ENCODE peak calls at places on chromosomes 13 and 19, in five cellular contexts. E, I, Q, S and R are unnamed samples.

GRCh38 chr19:38739440-38740251 is 4.6 kb downstream of the CAPN12 start:
- DNase-seq in Q (no peak), E (peak), I (no peak), S (no peak), R (no peak)

GRCh38 chr19:9828551-9829063 is 889 bp downstream of the UBL5 start:
- DNase-seq in I (no peak), E (no peak), S (no peak), Q (no peak), R (no peak)

GRCh38 chr13:61078976-61079770 is 336.5 kb downstream of the PCDH20 start:
- DNase-seq in Q (no peak), S (no peak), E (no peak), I (no peak), R (no peak)

GRCh38 chr13:75486146-75486545 is 4.2 kb upstream of the TBC1D4 start:
- DNase-seq in E (no peak), Q (no peak), S (peak), I (no peak), R (no peak)

GRCh38 chr13:62684359-62684758 is 1268.7 kb upstream of the PCDH20 start:
- DNase-seq in I (no peak), S (no peak), E (no peak), Q (no peak), R (no peak)

GRCh38 chr13:35179494-35179893 is 237.4 kb downstream of the NBEA start:
- DNase-seq in E (no peak), S (peak), I (no peak), Q (no peak), R (no peak)

GRCh38 chr19:15623711-15624318 is 8.8 kb downstream of the CYP4F8 start:
- DNase-seq in I (no peak), E (no peak), Q (peak), S (no peak), R (no peak)

GRCh38 chr19:1245884-1246816 is 2.2 kb upstream of the MIDN start:
- DNase-seq in S (peak), E (no peak), Q (no peak), I (peak), R (no peak)

GRCh38 chr13:44903596-44903995 is 85.7 kb downstream of the NUFIP1 start:
- DNase-seq in I (peak), S (peak), E (peak), Q (no peak), R (no peak)

GRCh38 chr13:46542833-46543232 is 10.1 kb upstream of the LRCH1 start:
- DNase-seq in E (no peak), Q (no peak), I (no peak), S (no peak), R (no peak)

GRCh38 chr19:18357442-18358264 is 17.3 kb downstream of the PGPEP1 start:
- DNase-seq in I (no peak), S (peak), Q (no peak), E (no peak), R (no peak)

GRCh38 chr19:4140237-4140711 is 13.2 kb upstream of the CREB3L3 start:
- DNase-seq in I (peak), S (peak), Q (peak), E (no peak), R (peak)

GRCh38 chr13:90270231-90270630 is 1077.3 kb upstream of the MIR17HG start:
- DNase-seq in Q (no peak), I (no peak), E (no peak), S (no peak), R (no peak)

GRCh38 chr19:2627319-2627829 is 75.1 kb downstream of the GNG7 start:
- DNase-seq in Q (peak), S (peak), I (peak), E (peak), R (peak)

GRCh38 chr19:45716314-45717130 is 14.2 kb downstream of the FBXO46 start:
- DNase-seq in E (no peak), Q (peak), I (peak), S (peak), R (no peak)

GRCh38 chr13:92074658-92075057 is 676.2 kb downstream of the GPC5 start:
- DNase-seq in Q (no peak), S (peak), I (no peak), E (no peak), R (no peak)

GRCh38 chr19:18418034-18418724 is 1.0 kb upstream of the SSBP4 start:
- DNase-seq in S (no peak), I (no peak), Q (no peak), E (peak), R (no peak)

GRCh38 chr19:46629546-46630025 is 4.7 kb upstream of the PTGIR start:
- DNase-seq in E (peak), Q (no peak), I (no peak), S (no peak), R (no peak)

GRCh38 chr13:22040810-22041364 is 370.0 kb downstream of the FGF9 start:
- DNase-seq in I (no peak), E (no peak), S (peak), Q (no peak), R (no peak)

GRCh38 chr19:3284759-3285646 is 60.5 kb downstream of the CELF5 start:
- DNase-seq in E (no peak), I (peak), S (peak), Q (peak), R (peak)

GRCh38 chr19:18021121-18021755 is 13.3 kb downstream of the ARRDC2 start:
- DNase-seq in S (peak), Q (peak), I (peak), E (peak), R (no peak)

GRCh38 chr19:55624109-55625003 is at the start of gene ZNF784:
- DNase-seq in I (peak), E (peak), Q (peak), S (peak), R (peak)

GRCh38 chr13:46962286-46962941 is 65.6 kb upstream of the HTR2A start:
- DNase-seq in Q (no peak), I (no peak), S (peak), E (no peak), R (no peak)

GRCh38 chr19:31821346-31821745 is 472.1 kb upstream of the TSHZ3 start:
- DNase-seq in I (no peak), Q (no peak), E (no peak), S (no peak), R (no peak)

GRCh38 chr13:60226507-60226906 is 62.8 kb upstream of the DIAPH3 start:
- DNase-seq in Q (no peak), E (no peak), I (peak), S (peak), R (peak)

GRCh38 chr13:51255556-51255955 is 33.4 kb downstream of the FAM124A start:
- DNase-seq in Q (no peak), S (no peak), E (no peak), I (no peak), R (no peak)

GRCh38 chr19:17312481-17313113 is 3.2 kb downstream of the DDA1 start:
- DNase-seq in E (no peak), Q (no peak), I (no peak), S (no peak), R (no peak)

GRCh38 chr19:56294557-56294956 is 20.1 kb downstream of the ZSCAN5A start:
- DNase-seq in I (no peak), Q (no peak), S (peak), E (no peak), R (no peak)

GRCh38 chr19:5913739-5914357 is at the start of gene CAPS:
- DNase-seq in Q (peak), S (peak), I (peak), E (peak), R (no peak)

GRCh38 chr13:101429733-101430132 is 13.4 kb upstream of the NALCN start:
- DNase-seq in E (no peak), S (no peak), I (no peak), Q (no peak), R (no peak)

GRCh38 chr19:41298327-41298964 is 11.5 kb upstream of the CCDC97 start:
- DNase-seq in I (peak), S (peak), E (peak), Q (peak), R (no peak)

GRCh38 chr13:102694944-102695343 is at the start of gene METTL21C:
- DNase-seq in E (no peak), I (no peak), Q (no peak), S (no peak), R (no peak)

GRCh38 chr19:53019684-53020083 is 6.0 kb downstream of the ERVV-1 start:
- DNase-seq in E (no peak), Q (no peak), I (no peak), S (no peak), R (peak)

GRCh38 chr19:4064551-4065260 is 2.0 kb downstream of the ZBTB7A start:
- DNase-seq in I (peak), S (peak), Q (no peak), E (peak), R (no peak)